ENCODE peak calls at places on chromosomes 16 and 17, in four cellular contexts. One of them, this sample, is unnamed.

GRCh38 chr16:3950343-3951193 is 70.1 kb upstream of the CREBBP start:
- DNase-seq in HepG2: no peak
- DNase-seq in endothelial cell of umbilical vein: peak
- DNase-seq in lower leg skin: peak
- DNase-seq in this sample: peak

GRCh38 chr16:73572135-73572534 is 524.2 kb upstream of the ZFHX3 start:
- DNase-seq in HepG2: no peak
- DNase-seq in endothelial cell of umbilical vein: no peak
- DNase-seq in lower leg skin: no peak
- DNase-seq in this sample: no peak

GRCh38 chr16:4548124-4548523 is 8.0 kb upstream of the C16orf96 start:
- DNase-seq in HepG2: no peak
- DNase-seq in endothelial cell of umbilical vein: no peak
- DNase-seq in lower leg skin: no peak
- DNase-seq in this sample: no peak

GRCh38 chr16:80518436-80518835 is 22.4 kb upstream of the DYNLRB2 start:
- DNase-seq in HepG2: no peak
- DNase-seq in endothelial cell of umbilical vein: no peak
- DNase-seq in lower leg skin: no peak
- DNase-seq in this sample: no peak

GRCh38 chr16:88617268-88618031 is 20.9 kb upstream of the IL17C start:
- DNase-seq in HepG2: no peak
- DNase-seq in endothelial cell of umbilical vein: no peak
- DNase-seq in lower leg skin: no peak
- DNase-seq in this sample: no peak

GRCh38 chr17:57911021-57911420 is 44.2 kb downstream of the CUEDC1 start:
- DNase-seq in HepG2: no peak
- DNase-seq in endothelial cell of umbilical vein: no peak
- DNase-seq in lower leg skin: no peak
- DNase-seq in this sample: no peak

GRCh38 chr17:18946536-18946935 is 5.4 kb upstream of the SLC5A10 start:
- DNase-seq in HepG2: no peak
- DNase-seq in endothelial cell of umbilical vein: no peak
- DNase-seq in lower leg skin: no peak
- DNase-seq in this sample: no peak

GRCh38 chr17:67221062-67221998 is 23.7 kb downstream of the HELZ start:
- DNase-seq in HepG2: peak
- DNase-seq in endothelial cell of umbilical vein: peak
- DNase-seq in lower leg skin: no peak
- DNase-seq in this sample: no peak

GRCh38 chr16:74034862-74035261 is 261.8 kb upstream of the PSMD7 start:
- DNase-seq in HepG2: peak
- DNase-seq in endothelial cell of umbilical vein: peak
- DNase-seq in lower leg skin: no peak
- DNase-seq in this sample: no peak

GRCh38 chr17:44502598-44503079 is 567 bp downstream of the GPATCH8 start:
- DNase-seq in HepG2: no peak
- DNase-seq in endothelial cell of umbilical vein: peak
- DNase-seq in lower leg skin: peak
- DNase-seq in this sample: no peak

GRCh38 chr16:70612931-70613330 is 33.4 kb upstream of the IL34 start:
- DNase-seq in HepG2: no peak
- DNase-seq in endothelial cell of umbilical vein: no peak
- DNase-seq in lower leg skin: no peak
- DNase-seq in this sample: no peak

GRCh38 chr17:65918921-65919546 is 272.9 kb downstream of the CEP112 start:
- DNase-seq in HepG2: peak
- DNase-seq in endothelial cell of umbilical vein: no peak
- DNase-seq in lower leg skin: no peak
- DNase-seq in this sample: no peak

GRCh38 chr17:48113201-48113676 is 5.7 kb downstream of the SNX11 start:
- DNase-seq in HepG2: no peak
- DNase-seq in endothelial cell of umbilical vein: no peak
- DNase-seq in lower leg skin: no peak
- DNase-seq in this sample: no peak

GRCh38 chr17:45693792-45694191 is 90.3 kb upstream of the CRHR1 start:
- DNase-seq in HepG2: no peak
- DNase-seq in endothelial cell of umbilical vein: no peak
- DNase-seq in lower leg skin: no peak
- DNase-seq in this sample: no peak

GRCh38 chr16:8831450-8832382 is 34.1 kb downstream of the PMM2 start:
- DNase-seq in HepG2: no peak
- DNase-seq in endothelial cell of umbilical vein: no peak
- DNase-seq in lower leg skin: peak
- DNase-seq in this sample: no peak

GRCh38 chr16:46586011-46586577 is 35.1 kb downstream of the SHCBP1 start:
- DNase-seq in HepG2: no peak
- DNase-seq in endothelial cell of umbilical vein: no peak
- DNase-seq in lower leg skin: no peak
- DNase-seq in this sample: no peak

GRCh38 chr17:77254961-77255741 is 114.4 kb downstream of the SEC14L1 start:
- DNase-seq in HepG2: peak
- DNase-seq in endothelial cell of umbilical vein: peak
- DNase-seq in lower leg skin: no peak
- DNase-seq in this sample: peak

GRCh38 chr16:87687998-87688529 is 77.7 kb downstream of the KLHDC4 start:
- DNase-seq in HepG2: no peak
- DNase-seq in endothelial cell of umbilical vein: no peak
- DNase-seq in lower leg skin: no peak
- DNase-seq in this sample: no peak

GRCh38 chr16:50265260-50265659 is 1.1 kb upstream of the ADCY7 start:
- DNase-seq in HepG2: peak
- DNase-seq in endothelial cell of umbilical vein: no peak
- DNase-seq in lower leg skin: peak
- DNase-seq in this sample: no peak

GRCh38 chr16:25065899-25066298 is 45.6 kb upstream of the LCMT1 start:
- DNase-seq in HepG2: peak
- DNase-seq in endothelial cell of umbilical vein: no peak
- DNase-seq in lower leg skin: no peak
- DNase-seq in this sample: no peak

GRCh38 chr16:25064967-25065366 is 46.6 kb upstream of the LCMT1 start:
- DNase-seq in HepG2: peak
- DNase-seq in endothelial cell of umbilical vein: no peak
- DNase-seq in lower leg skin: no peak
- DNase-seq in this sample: no peak

GRCh38 chr16:25066426-25066746 is 45.2 kb upstream of the LCMT1 start:
- DNase-seq in HepG2: no peak
- DNase-seq in endothelial cell of umbilical vein: no peak
- DNase-seq in lower leg skin: no peak
- DNase-seq in this sample: no peak

GRCh38 chr16:25063865-25064264 is 47.7 kb upstream of the LCMT1 start:
- DNase-seq in HepG2: peak
- DNase-seq in endothelial cell of umbilical vein: no peak
- DNase-seq in lower leg skin: no peak
- DNase-seq in this sample: no peak

GRCh38 chr16:25066747-25067631 is 44.6 kb upstream of the LCMT1 start:
- DNase-seq in HepG2: peak
- DNase-seq in endothelial cell of umbilical vein: peak
- DNase-seq in lower leg skin: peak
- DNase-seq in this sample: peak
- TF ChIP-seq POLR2A in HepG2: no peak
- TF ChIP-seq POLR2A in endothelial cell of umbilical vein: peak
- TF ChIP-seq POLR2A in lower leg skin: peak
- TF ChIP-seq POLR2A in this sample: peak

DNA sequence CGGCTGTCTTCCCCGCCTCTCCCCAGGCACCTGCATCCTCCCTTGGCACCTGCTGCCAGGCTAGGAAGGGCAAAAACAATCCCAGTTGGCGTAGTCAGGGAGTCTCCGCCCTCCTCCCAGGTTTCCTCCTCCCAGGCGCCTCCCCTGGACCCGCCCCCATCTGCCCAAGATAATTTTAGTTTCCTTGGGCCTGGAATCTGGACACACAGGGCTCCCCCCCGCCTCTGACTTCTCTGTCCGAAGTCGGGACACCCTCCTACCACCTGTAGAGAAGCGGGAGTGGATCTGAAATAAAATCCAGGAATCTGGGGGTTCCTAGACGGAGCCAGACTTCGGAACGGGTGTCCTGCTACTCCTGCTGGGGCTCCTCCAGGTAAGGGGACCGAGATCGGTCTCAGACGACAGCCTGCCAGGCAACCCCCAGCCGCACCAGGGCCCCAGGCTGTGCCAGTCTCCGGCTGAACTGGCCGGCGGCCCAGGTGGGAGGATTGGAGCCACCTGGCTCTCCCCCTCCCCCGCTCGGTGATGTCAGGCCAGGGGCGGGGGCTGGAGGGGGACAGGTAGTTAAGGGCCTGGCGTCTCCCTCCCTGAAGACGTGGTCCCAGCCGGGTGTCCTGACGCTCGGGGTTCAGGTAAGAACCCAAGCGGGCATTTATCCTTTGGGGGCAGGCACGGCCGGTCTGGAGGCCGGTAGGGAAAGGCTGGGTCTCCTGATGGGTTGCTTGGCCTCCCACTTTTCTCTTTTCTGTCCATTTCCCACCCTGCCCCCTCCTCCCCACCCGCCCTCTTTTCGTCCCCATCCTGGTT is at the start of gene GRB7:
- DNase-seq in HepG2: peak
- DNase-seq in endothelial cell of umbilical vein: no peak
- DNase-seq in lower leg skin: no peak
- DNase-seq in this sample: no peak
- TF ChIP-seq POLR2A in HepG2: peak
- TF ChIP-seq POLR2A in endothelial cell of umbilical vein: no peak
- TF ChIP-seq POLR2A in lower leg skin: no peak
- TF ChIP-seq POLR2A in this sample: no peak

GRCh38 chr17:42675348-42675983 is 1.3 kb downstream of the PLEKHH3 start:
- DNase-seq in HepG2: no peak
- DNase-seq in endothelial cell of umbilical vein: no peak
- DNase-seq in lower leg skin: no peak
- DNase-seq in this sample: no peak
- TF ChIP-seq POLR2A in HepG2: no peak
- TF ChIP-seq POLR2A in endothelial cell of umbilical vein: no peak
- TF ChIP-seq POLR2A in lower leg skin: no peak
- TF ChIP-seq POLR2A in this sample: no peak

DNA sequence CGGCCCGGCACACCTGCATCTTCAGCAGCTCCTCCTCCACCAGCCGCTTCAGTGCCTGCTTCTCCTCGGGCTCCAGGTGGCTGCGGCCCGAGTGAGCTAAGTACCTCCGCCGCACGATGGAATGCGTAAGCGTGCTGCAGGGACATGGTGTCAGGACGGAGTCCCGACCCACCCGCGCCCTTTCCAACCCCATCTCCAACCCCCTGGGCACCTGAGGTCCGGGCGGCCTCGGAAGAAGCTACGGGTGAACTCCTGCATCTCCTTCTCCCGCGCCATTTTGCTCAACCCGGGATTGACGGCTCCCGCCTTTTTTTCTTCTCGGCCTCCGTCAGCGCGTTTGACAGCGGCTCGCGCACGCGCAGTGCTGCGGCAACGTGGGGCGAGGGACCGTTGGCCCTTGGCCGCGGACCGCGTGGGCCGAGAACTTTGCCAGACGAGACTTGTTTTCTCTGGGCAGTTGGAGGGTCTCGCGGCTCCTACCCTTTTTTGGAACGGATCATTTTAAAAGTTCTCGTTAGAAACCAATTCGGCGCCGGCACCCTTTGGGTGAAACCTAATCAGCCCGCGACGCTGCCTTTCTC is at the start of gene HIRIP3:
- DNase-seq in HepG2: peak
- DNase-seq in endothelial cell of umbilical vein: peak
- DNase-seq in lower leg skin: peak
- DNase-seq in this sample: peak
- TF ChIP-seq POLR2A in HepG2: no peak
- TF ChIP-seq POLR2A in endothelial cell of umbilical vein: peak
- TF ChIP-seq POLR2A in lower leg skin: no peak
- TF ChIP-seq POLR2A in this sample: peak

GRCh38 chr16:56985962-56986360 is 3.4 kb upstream of the NLRC5 start:
- DNase-seq in HepG2: no peak
- DNase-seq in endothelial cell of umbilical vein: no peak
- DNase-seq in lower leg skin: no peak
- DNase-seq in this sample: no peak

GRCh38 chr16:56984639-56985038 is 4.7 kb upstream of the NLRC5 start:
- DNase-seq in HepG2: no peak
- DNase-seq in endothelial cell of umbilical vein: no peak
- DNase-seq in lower leg skin: no peak
- DNase-seq in this sample: no peak

GRCh38 chr16:56986361-56986760 is 3.0 kb upstream of the NLRC5 start:
- DNase-seq in HepG2: no peak
- DNase-seq in endothelial cell of umbilical vein: no peak
- DNase-seq in lower leg skin: no peak
- DNase-seq in this sample: no peak

GRCh38 chr16:56983211-56983751 is 6.1 kb upstream of the NLRC5 start:
- DNase-seq in HepG2: no peak
- DNase-seq in endothelial cell of umbilical vein: no peak
- DNase-seq in lower leg skin: no peak
- DNase-seq in this sample: no peak

GRCh38 chr16:56985288-56985961 is 3.9 kb upstream of the NLRC5 start:
- DNase-seq in HepG2: no peak
- DNase-seq in endothelial cell of umbilical vein: peak
- DNase-seq in lower leg skin: peak
- DNase-seq in this sample: peak
- TF ChIP-seq POLR2A in HepG2: no peak
- TF ChIP-seq POLR2A in endothelial cell of umbilical vein: no peak
- TF ChIP-seq POLR2A in lower leg skin: no peak
- TF ChIP-seq POLR2A in this sample: peak

GRCh38 chr17:8224891-8225812 is 14.8 kb upstream of the AURKB start:
- DNase-seq in HepG2: no peak
- DNase-seq in endothelial cell of umbilical vein: no peak
- DNase-seq in lower leg skin: no peak
- DNase-seq in this sample: no peak

GRCh38 chr17:8222630-8223355 is 12.4 kb upstream of the AURKB start:
- DNase-seq in HepG2: peak
- DNase-seq in endothelial cell of umbilical vein: peak
- DNase-seq in lower leg skin: peak
- DNase-seq in this sample: peak

GRCh38 chr17:8222380-8222629 is 11.9 kb upstream of the AURKB start:
- DNase-seq in HepG2: peak
- DNase-seq in endothelial cell of umbilical vein: no peak
- DNase-seq in lower leg skin: no peak
- DNase-seq in this sample: no peak

GRCh38 chr17:8221663-8222379 is 11.4 kb upstream of the AURKB start:
- DNase-seq in HepG2: no peak
- DNase-seq in endothelial cell of umbilical vein: peak
- DNase-seq in lower leg skin: peak
- DNase-seq in this sample: peak

GRCh38 chr17:8223356-8224063 is 13.1 kb upstream of the AURKB start:
- DNase-seq in HepG2: peak
- DNase-seq in endothelial cell of umbilical vein: no peak
- DNase-seq in lower leg skin: peak
- DNase-seq in this sample: no peak
- TF ChIP-seq POLR2A in HepG2: peak
- TF ChIP-seq POLR2A in endothelial cell of umbilical vein: no peak
- TF ChIP-seq POLR2A in lower leg skin: no peak
- TF ChIP-seq POLR2A in this sample: no peak

DNA sequence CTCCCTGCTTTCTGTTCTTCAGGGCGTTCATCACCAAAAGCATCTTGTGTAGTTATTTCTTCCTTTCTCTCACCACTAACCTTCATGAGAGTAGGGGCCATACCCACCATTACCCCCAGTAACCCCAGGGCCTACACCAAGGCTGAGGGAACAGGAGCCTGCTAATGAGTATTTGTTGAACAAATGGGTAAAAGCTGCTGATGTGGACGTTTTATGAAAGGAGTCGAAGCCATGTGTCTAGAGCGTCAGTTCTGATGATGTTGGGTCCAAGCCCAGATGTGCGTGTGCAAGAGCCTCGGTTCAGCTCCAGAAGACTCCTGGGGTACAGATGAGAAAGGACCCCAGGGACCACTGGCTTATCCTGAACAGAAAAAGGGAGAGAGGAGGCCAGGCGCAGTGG is 77.1 kb upstream of the TBC1D3K start:
- DNase-seq in HepG2: no peak
- DNase-seq in endothelial cell of umbilical vein: no peak
- DNase-seq in lower leg skin: no peak
- DNase-seq in this sample: no peak
- TF ChIP-seq POLR2A in HepG2: no peak
- TF ChIP-seq POLR2A in endothelial cell of umbilical vein: no peak
- TF ChIP-seq POLR2A in lower leg skin: no peak
- TF ChIP-seq POLR2A in this sample: no peak

GRCh38 chr17:8393470-8394231 is 4.0 kb downstream of the RNF222 start:
- DNase-seq in HepG2: no peak
- DNase-seq in endothelial cell of umbilical vein: no peak
- DNase-seq in lower leg skin: peak
- DNase-seq in this sample: peak
- TF ChIP-seq POLR2A in HepG2: no peak
- TF ChIP-seq POLR2A in endothelial cell of umbilical vein: no peak
- TF ChIP-seq POLR2A in lower leg skin: no peak
- TF ChIP-seq POLR2A in this sample: no peak

This sample was measured in H54.